ENCODE peak calls at places on chromosomes 7 and 10, in six cellular contexts. L is right lobe of liver; G is substantia nigra; E is BJ; T is stimulated activated naive B cell treated with anti-CD40 and anti-IgM and Interleukin-4, amounts not matched to agents 10 μg/mL and 1 μg/mL and 100 μg/mL, for 72 hours; A is D721Med. B is an unnamed sample.

GRCh38 chr10:120042705-120043104 is 150.2 kb downstream of the SEC23IP start:
- DNase-seq in L (no peak), G (no peak), E (no peak), T (no peak), A (no peak), B (no peak)

GRCh38 chr7:78792624-78793023 is 660.8 kb downstream of the MAGI2 start:
- DNase-seq in L (no peak), G (no peak), E (no peak), T (no peak), A (no peak), B (no peak)

GRCh38 chr10:30581779-30582380 is 47.7 kb downstream of the LYZL2 start:
- DNase-seq in L (no peak), G (no peak), E (no peak), T (no peak), A (no peak), B (peak)

GRCh38 chr7:7965301-7965700 is 3.3 kb upstream of the GLCCI1 start:
- DNase-seq in L (no peak), G (no peak), E (no peak), T (no peak), A (no peak), B (no peak)

GRCh38 chr10:95566121-95566520 is 5.0 kb upstream of the SORBS1 start:
- DNase-seq in L (no peak), G (no peak), E (no peak), T (no peak), A (no peak), B (no peak)

GRCh38 chr7:47008461-47008860 is 573.5 kb downstream of the TNS3 start:
- DNase-seq in L (no peak), G (no peak), E (no peak), T (no peak), A (no peak), B (no peak)

GRCh38 chr10:33612551-33612950 is 278.1 kb upstream of the NRP1 start:
- DNase-seq in L (no peak), G (no peak), E (peak), T (no peak), A (no peak), B (no peak)

GRCh38 chr7:151871904-151872303 is 5.0 kb downstream of the PRKAG2 start:
- DNase-seq in L (no peak), G (no peak), E (no peak), T (no peak), A (no peak), B (no peak)

GRCh38 chr7:140656548-140657515 is 15.9 kb upstream of the ADCK2 start:
- DNase-seq in L (peak), G (peak), E (no peak), T (peak), A (no peak), B (peak)

GRCh38 chr10:11794566-11794965 is 28.6 kb upstream of the PROSER2 start:
- DNase-seq in L (no peak), G (no peak), E (no peak), T (no peak), A (no peak), B (no peak)

GRCh38 chr10:6215241-6215640 is 12.5 kb downstream of the PFKFB3 start:
- DNase-seq in L (no peak), G (no peak), E (no peak), T (no peak), A (no peak), B (no peak)

GRCh38 chr10:78533093-78533492 is 499.4 kb downstream of the RPS24 start:
- DNase-seq in L (no peak), G (no peak), E (no peak), T (no peak), A (no peak), B (no peak)

GRCh38 chr10:43352951-43353350 is 18.5 kb upstream of the FXYD4 start:
- DNase-seq in L (no peak), G (no peak), E (no peak), T (no peak), A (no peak), B (no peak)

GRCh38 chr7:94578615-94579014 is 69.0 kb downstream of the CASD1 start:
- DNase-seq in L (no peak), G (no peak), E (no peak), T (no peak), A (no peak), B (no peak)

GRCh38 chr7:80335473-80336232 is 176.2 kb downstream of the GNAT3 start:
- DNase-seq in L (no peak), G (no peak), E (no peak), T (no peak), A (no peak), B (peak)

GRCh38 chr10:104020020-104020419 is 53.1 kb downstream of the SLK start:
- DNase-seq in L (no peak), G (no peak), E (no peak), T (no peak), A (no peak), B (no peak)

GRCh38 chr10:75922435-75922834 is 491.0 kb downstream of the LRMDA start:
- DNase-seq in L (no peak), G (no peak), E (no peak), T (no peak), A (no peak), B (no peak)

GRCh38 chr10:95572451-95572850 is 11.3 kb upstream of the SORBS1 start:
- DNase-seq in L (no peak), G (no peak), E (no peak), T (no peak), A (no peak), B (no peak)

GRCh38 chr7:83655951-83656556 is 7.1 kb upstream of the SEMA3E start:
- DNase-seq in L (no peak), G (peak), E (no peak), T (no peak), A (no peak), B (peak)

GRCh38 chr10:25651534-25651933 is 282.5 kb upstream of the MYO3A start:
- DNase-seq in L (no peak), G (no peak), E (no peak), T (no peak), A (no peak), B (no peak)

GRCh38 chr10:93363891-93364648 is 118.1 kb downstream of the MYOF start:
- DNase-seq in L (peak), G (no peak), E (no peak), T (no peak), A (no peak), B (no peak)

GRCh38 chr10:84938117-84938905 is 609.9 kb downstream of the CCSER2 start:
- DNase-seq in L (no peak), G (no peak), E (no peak), T (no peak), A (no peak), B (no peak)

GRCh38 chr10:46273506-46274477 is 13.0 kb upstream of the ANTXRL start:
- DNase-seq in L (peak), G (no peak), E (no peak), T (no peak), A (no peak), B (no peak)

GRCh38 chr7:138008588-138009349 is 6.9 kb upstream of the CREB3L2 start:
- DNase-seq in L (no peak), G (peak), E (no peak), T (peak), A (no peak), B (peak)

GRCh38 chr10:17115683-17116082 is 13.9 kb downstream of the CUBN start:
- DNase-seq in L (no peak), G (no peak), E (no peak), T (no peak), A (no peak), B (peak)

GRCh38 chr10:20630092-20630643 is 266.9 kb downstream of the NEBL start:
- DNase-seq in L (no peak), G (no peak), E (no peak), T (no peak), A (no peak), B (no peak)

GRCh38 chr10:89369142-89370105 is 8.4 kb upstream of the IFIT1B start:
- DNase-seq in L (peak), G (peak), E (no peak), T (no peak), A (no peak), B (peak)

GRCh38 chr10:18226336-18226735 is 86.1 kb downstream of the CACNB2 start:
- DNase-seq in L (no peak), G (no peak), E (no peak), T (no peak), A (no peak), B (no peak)

GRCh38 chr7:5629941-5630340 is 151.5 kb downstream of the RNF216 start:
- DNase-seq in L (no peak), G (no peak), E (no peak), T (no peak), A (no peak), B (peak)

GRCh38 chr7:98360221-98361124 is 40.4 kb downstream of the BAIAP2L1 start:
- DNase-seq in L (peak), G (no peak), E (no peak), T (no peak), A (no peak), B (peak)

GRCh38 chr7:194257-194995 is 2.1 kb downstream of the FAM20C start:
- DNase-seq in L (peak), G (no peak), E (no peak), T (no peak), A (no peak), B (peak)

GRCh38 chr7:30750574-30751256 is 1.2 kb upstream of the INMT start:
- DNase-seq in L (no peak), G (peak), E (peak), T (no peak), A (no peak), B (peak)

GRCh38 chr10:107914450-107915276 is 750.2 kb upstream of the SORCS1 start:
- DNase-seq in L (no peak), G (no peak), E (no peak), T (no peak), A (no peak), B (no peak)

GRCh38 chr10:129719415-129719739 is 244.7 kb downstream of the EBF3 start:
- DNase-seq in L (no peak), G (no peak), E (no peak), T (no peak), A (no peak), B (no peak)

GRCh38 chr7:121419201-121420148 is 23.4 kb upstream of the FAM3C start:
- DNase-seq in L (no peak), G (no peak), E (no peak), T (no peak), A (no peak), B (no peak)

GRCh38 chr7:98754041-98754479 is 115.8 kb downstream of the TMEM130 start:
- DNase-seq in L (no peak), G (no peak), E (no peak), T (no peak), A (no peak), B (peak)

GRCh38 chr7:150311146-150311545 is 12.0 kb upstream of the LRRC61 start:
- DNase-seq in L (no peak), G (no peak), E (no peak), T (no peak), A (no peak), B (no peak)

GRCh38 chr10:131233611-131234258 is 77.8 kb downstream of the TCERG1L start:
- DNase-seq in L (no peak), G (no peak), E (no peak), T (no peak), A (no peak), B (no peak)

GRCh38 chr10:43878386-43878785 is 229.7 kb upstream of the ZNF32 start:
- DNase-seq in L (no peak), G (no peak), E (no peak), T (no peak), A (no peak), B (peak)

GRCh38 chr7:158951725-158952124 is 95.4 kb downstream of the DYNC2I1 start:
- DNase-seq in L (no peak), G (no peak), E (no peak), T (no peak), A (no peak), B (no peak)